ENCODE peak calls at places on chromosomes 3 and 15, in five cellular contexts. One of them, this sample, is unnamed.
A peak's percentile ranks its signal among the peaks of the same experiment; 100 is the strongest.

GRCh38 chr3:89186446-89186845 is 79.0 kb downstream of the EPHA3 start:
- DNase-seq in fibroblast of lung: peak; percentile 58
- DNase-seq in hepatocyte: no peak
- DNase-seq in endothelial cell of umbilical vein: no peak
- DNase-seq in CD4-positive, CD25-positive, alpha-beta regulatory T cell: no peak
- DNase-seq in this sample: no peak

GRCh38 chr3:129481783-129482332 is 41.8 kb downstream of the IFT122 start:
- DNase-seq in fibroblast of lung: peak; percentile 38
- DNase-seq in hepatocyte: no peak
- DNase-seq in endothelial cell of umbilical vein: peak; percentile 17
- DNase-seq in CD4-positive, CD25-positive, alpha-beta regulatory T cell: peak; percentile 27
- DNase-seq in this sample: no peak

GRCh38 chr3:27387625-27388024 is 18.4 kb upstream of the NEK10 start:
- DNase-seq in hepatocyte: no peak
- DNase-seq in fibroblast of lung: peak; percentile 35
- DNase-seq in CD4-positive, CD25-positive, alpha-beta regulatory T cell: no peak
- DNase-seq in endothelial cell of umbilical vein: no peak
- DNase-seq in this sample: no peak

GRCh38 chr3:89954135-89954534 is 846.7 kb downstream of the EPHA3 start:
- DNase-seq in CD4-positive, CD25-positive, alpha-beta regulatory T cell: no peak
- DNase-seq in fibroblast of lung: no peak
- DNase-seq in endothelial cell of umbilical vein: no peak
- DNase-seq in hepatocyte: no peak
- DNase-seq in this sample: no peak

GRCh38 chr3:168989396-168989795 is 674.1 kb downstream of the MECOM start:
- DNase-seq in hepatocyte: no peak
- DNase-seq in CD4-positive, CD25-positive, alpha-beta regulatory T cell: no peak
- DNase-seq in fibroblast of lung: peak; percentile 36
- DNase-seq in endothelial cell of umbilical vein: peak; percentile 30
- DNase-seq in this sample: peak; percentile 2

GRCh38 chr3:11385329-11385728 is 113.1 kb downstream of the ATG7 start:
- DNase-seq in endothelial cell of umbilical vein: peak; percentile 28
- DNase-seq in CD4-positive, CD25-positive, alpha-beta regulatory T cell: no peak
- DNase-seq in hepatocyte: no peak
- DNase-seq in fibroblast of lung: no peak
- DNase-seq in this sample: no peak

GRCh38 chr3:60542981-60543380 is 708.3 kb downstream of the FHIT start:
- DNase-seq in hepatocyte: peak; percentile 36
- DNase-seq in CD4-positive, CD25-positive, alpha-beta regulatory T cell: no peak
- DNase-seq in endothelial cell of umbilical vein: no peak
- DNase-seq in fibroblast of lung: no peak
- DNase-seq in this sample: no peak

GRCh38 chr3:66904816-66905543 is 93.1 kb upstream of the KBTBD8 start:
- DNase-seq in endothelial cell of umbilical vein: no peak
- DNase-seq in CD4-positive, CD25-positive, alpha-beta regulatory T cell: no peak
- DNase-seq in fibroblast of lung: peak; percentile 5
- DNase-seq in hepatocyte: peak; percentile 21
- DNase-seq in this sample: no peak

GRCh38 chr15:50251638-50252182 is 13.8 kb downstream of the HDC start:
- DNase-seq in CD4-positive, CD25-positive, alpha-beta regulatory T cell: no peak
- DNase-seq in fibroblast of lung: no peak
- DNase-seq in endothelial cell of umbilical vein: no peak
- DNase-seq in hepatocyte: no peak
- DNase-seq in this sample: no peak

GRCh38 chr3:160225181-160226025 is at the start of gene C3orf80:
- DNase-seq in endothelial cell of umbilical vein: peak; percentile 57
- DNase-seq in CD4-positive, CD25-positive, alpha-beta regulatory T cell: peak; percentile 3
- DNase-seq in hepatocyte: peak; percentile 69
- DNase-seq in fibroblast of lung: peak; percentile 21
- DNase-seq in this sample: peak; percentile 58

GRCh38 chr3:105807146-105807545 is 61.7 kb downstream of the CBLB start:
- DNase-seq in fibroblast of lung: no peak
- DNase-seq in hepatocyte: no peak
- DNase-seq in CD4-positive, CD25-positive, alpha-beta regulatory T cell: no peak
- DNase-seq in endothelial cell of umbilical vein: no peak
- DNase-seq in this sample: no peak

GRCh38 chr3:105807701-105808100 is 61.1 kb downstream of the CBLB start:
- DNase-seq in endothelial cell of umbilical vein: no peak
- DNase-seq in hepatocyte: no peak
- DNase-seq in fibroblast of lung: no peak
- DNase-seq in CD4-positive, CD25-positive, alpha-beta regulatory T cell: no peak
- DNase-seq in this sample: no peak

GRCh38 chr3:105809204-105809893 is 59.5 kb downstream of the CBLB start:
- DNase-seq in hepatocyte: no peak
- DNase-seq in CD4-positive, CD25-positive, alpha-beta regulatory T cell: no peak
- DNase-seq in fibroblast of lung: no peak
- DNase-seq in endothelial cell of umbilical vein: peak; percentile 40
- DNase-seq in this sample: no peak

GRCh38 chr3:105805402-105805801 is 63.4 kb downstream of the CBLB start:
- DNase-seq in endothelial cell of umbilical vein: no peak
- DNase-seq in fibroblast of lung: no peak
- DNase-seq in CD4-positive, CD25-positive, alpha-beta regulatory T cell: no peak
- DNase-seq in hepatocyte: no peak
- DNase-seq in this sample: peak; percentile 19

DNA sequence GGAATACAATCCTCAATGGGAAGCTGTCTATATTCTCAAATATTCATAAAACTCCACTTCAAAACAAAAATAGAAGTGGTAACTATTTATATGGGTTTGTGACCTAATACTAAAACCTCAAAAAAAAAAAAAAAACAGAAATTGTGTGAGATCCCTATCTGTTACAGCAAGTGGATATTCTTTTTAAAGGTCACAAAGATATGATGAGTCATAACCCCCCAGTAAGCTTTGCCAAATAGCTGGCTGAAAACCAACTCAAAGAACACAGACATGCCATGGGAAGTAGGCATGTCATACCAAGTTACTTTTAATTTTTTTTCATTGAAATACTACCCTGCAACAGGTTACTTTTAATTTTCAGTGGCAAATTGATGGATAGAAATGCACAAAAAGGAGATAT is 62.5 kb downstream of the CBLB start:
- DNase-seq in fibroblast of lung: peak; percentile 61
- DNase-seq in CD4-positive, CD25-positive, alpha-beta regulatory T cell: peak; percentile 10
- DNase-seq in endothelial cell of umbilical vein: peak; percentile 66
- DNase-seq in hepatocyte: no peak
- DNase-seq in this sample: peak; percentile 6
- H3K4me3 ChIP-seq in fibroblast of lung: no peak overlapping the region
- H3K4me3 ChIP-seq in CD4-positive, CD25-positive, alpha-beta regulatory T cell: peak overlapping the region; percentile 34
- H3K4me3 ChIP-seq in endothelial cell of umbilical vein: no peak overlapping the region
- H3K4me3 ChIP-seq in hepatocyte: no peak overlapping the region
- H3K4me3 ChIP-seq in this sample: no peak overlapping the region

GRCh38 chr3:106083207-106083606 is 214.4 kb upstream of the CBLB start:
- DNase-seq in fibroblast of lung: peak; percentile 48
- DNase-seq in CD4-positive, CD25-positive, alpha-beta regulatory T cell: no peak
- DNase-seq in hepatocyte: no peak
- DNase-seq in endothelial cell of umbilical vein: no peak
- DNase-seq in this sample: no peak

GRCh38 chr3:106083854-106084253 is 215.0 kb upstream of the CBLB start:
- DNase-seq in CD4-positive, CD25-positive, alpha-beta regulatory T cell: no peak
- DNase-seq in hepatocyte: no peak
- DNase-seq in fibroblast of lung: no peak
- DNase-seq in endothelial cell of umbilical vein: no peak
- DNase-seq in this sample: no peak

DNA sequence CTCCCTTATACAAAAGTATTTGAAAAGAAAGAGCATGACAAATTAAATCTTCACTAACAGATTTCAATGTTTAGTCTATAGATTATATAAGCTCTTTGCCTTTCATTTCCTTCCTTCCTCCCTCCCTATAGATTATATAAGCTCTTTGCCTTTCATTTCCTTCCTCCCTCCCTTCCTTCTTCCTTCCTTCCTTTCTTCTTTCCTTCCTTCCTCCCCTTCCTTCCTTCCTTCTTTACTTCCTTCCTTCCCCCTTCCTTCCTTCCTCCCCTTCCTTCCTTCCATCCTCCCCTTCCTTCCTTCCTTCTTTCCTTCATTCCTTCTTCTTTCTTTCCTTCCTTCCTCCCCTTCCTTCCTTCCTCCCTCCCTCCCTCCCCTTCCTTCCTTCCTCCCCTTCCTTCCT is 209.8 kb upstream of the CBLB start:
- DNase-seq in CD4-positive, CD25-positive, alpha-beta regulatory T cell: no peak
- DNase-seq in fibroblast of lung: no peak
- DNase-seq in hepatocyte: no peak
- DNase-seq in endothelial cell of umbilical vein: no peak
- DNase-seq in this sample: no peak
- H3K27me3 ChIP-seq in CD4-positive, CD25-positive, alpha-beta regulatory T cell: no peaks in the 10 kb centered on the region
- H3K27me3 ChIP-seq in fibroblast of lung: no peaks in the 10 kb centered on the region
- H3K27me3 ChIP-seq in hepatocyte: no peaks in the 10 kb centered on the region
- H3K27me3 ChIP-seq in endothelial cell of umbilical vein: no peaks in the 10 kb centered on the region
- H3K27me3 ChIP-seq in this sample: no peaks in the 10 kb centered on the region

GRCh38 chr15:73583568-73583967 is 49.6 kb downstream of the NPTN start:
- DNase-seq in hepatocyte: no peak
- DNase-seq in fibroblast of lung: no peak
- DNase-seq in endothelial cell of umbilical vein: no peak
- DNase-seq in CD4-positive, CD25-positive, alpha-beta regulatory T cell: no peak
- DNase-seq in this sample: no peak
- H3K36me3 ChIP-seq in hepatocyte: peaks cover 4% of the 10 kb centered on the region
- H3K36me3 ChIP-seq in fibroblast of lung: peaks cover 5% of the 10 kb centered on the region
- H3K36me3 ChIP-seq in endothelial cell of umbilical vein: peaks cover 22% of the 10 kb centered on the region
- H3K36me3 ChIP-seq in CD4-positive, CD25-positive, alpha-beta regulatory T cell: peaks cover 69% of the 10 kb centered on the region
- H3K36me3 ChIP-seq in this sample: peaks cover 56% of the 10 kb centered on the region

GRCh38 chr15:78432664-78433063 is 5.4 kb upstream of the IREB2 start:
- DNase-seq in fibroblast of lung: no peak
- DNase-seq in CD4-positive, CD25-positive, alpha-beta regulatory T cell: no peak
- DNase-seq in hepatocyte: no peak
- DNase-seq in endothelial cell of umbilical vein: no peak
- DNase-seq in this sample: no peak
- H3K4me3 ChIP-seq in fibroblast of lung: no peak overlapping the region
- H3K4me3 ChIP-seq in CD4-positive, CD25-positive, alpha-beta regulatory T cell: no peak overlapping the region
- H3K4me3 ChIP-seq in hepatocyte: no peak overlapping the region
- H3K4me3 ChIP-seq in endothelial cell of umbilical vein: no peak overlapping the region
- H3K4me3 ChIP-seq in this sample: no peak overlapping the region

DNA sequence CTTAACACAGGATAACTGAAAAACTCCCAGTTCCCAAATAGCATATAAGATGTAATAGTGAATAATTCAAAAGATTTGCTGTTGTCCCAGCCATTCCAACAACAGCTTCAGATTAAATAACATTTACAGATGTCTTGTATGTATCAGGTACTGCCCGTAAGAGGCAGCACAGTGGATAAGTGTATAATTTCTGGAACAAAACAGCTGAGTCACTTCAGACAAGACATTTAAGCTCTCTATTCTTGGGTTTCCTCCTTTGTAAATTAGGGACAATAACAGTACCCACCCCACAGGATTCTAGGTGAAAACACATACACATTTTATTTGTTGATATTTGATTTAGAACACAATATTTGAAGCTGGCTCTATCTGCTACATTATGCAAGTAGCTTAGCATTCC is 2.6 kb upstream of the WWTR1 start:
- DNase-seq in hepatocyte: no peak
- DNase-seq in fibroblast of lung: no peak
- DNase-seq in endothelial cell of umbilical vein: peak; percentile 39
- DNase-seq in CD4-positive, CD25-positive, alpha-beta regulatory T cell: no peak
- DNase-seq in this sample: no peak
- H3K27me3 ChIP-seq in hepatocyte: no peaks in the 10 kb centered on the region
- H3K27me3 ChIP-seq in fibroblast of lung: no peaks in the 10 kb centered on the region
- H3K27me3 ChIP-seq in endothelial cell of umbilical vein: no peaks in the 10 kb centered on the region
- H3K27me3 ChIP-seq in CD4-positive, CD25-positive, alpha-beta regulatory T cell: peaks cover 10% of the 10 kb centered on the region
- H3K27me3 ChIP-seq in this sample: no peaks in the 10 kb centered on the region

DNA sequence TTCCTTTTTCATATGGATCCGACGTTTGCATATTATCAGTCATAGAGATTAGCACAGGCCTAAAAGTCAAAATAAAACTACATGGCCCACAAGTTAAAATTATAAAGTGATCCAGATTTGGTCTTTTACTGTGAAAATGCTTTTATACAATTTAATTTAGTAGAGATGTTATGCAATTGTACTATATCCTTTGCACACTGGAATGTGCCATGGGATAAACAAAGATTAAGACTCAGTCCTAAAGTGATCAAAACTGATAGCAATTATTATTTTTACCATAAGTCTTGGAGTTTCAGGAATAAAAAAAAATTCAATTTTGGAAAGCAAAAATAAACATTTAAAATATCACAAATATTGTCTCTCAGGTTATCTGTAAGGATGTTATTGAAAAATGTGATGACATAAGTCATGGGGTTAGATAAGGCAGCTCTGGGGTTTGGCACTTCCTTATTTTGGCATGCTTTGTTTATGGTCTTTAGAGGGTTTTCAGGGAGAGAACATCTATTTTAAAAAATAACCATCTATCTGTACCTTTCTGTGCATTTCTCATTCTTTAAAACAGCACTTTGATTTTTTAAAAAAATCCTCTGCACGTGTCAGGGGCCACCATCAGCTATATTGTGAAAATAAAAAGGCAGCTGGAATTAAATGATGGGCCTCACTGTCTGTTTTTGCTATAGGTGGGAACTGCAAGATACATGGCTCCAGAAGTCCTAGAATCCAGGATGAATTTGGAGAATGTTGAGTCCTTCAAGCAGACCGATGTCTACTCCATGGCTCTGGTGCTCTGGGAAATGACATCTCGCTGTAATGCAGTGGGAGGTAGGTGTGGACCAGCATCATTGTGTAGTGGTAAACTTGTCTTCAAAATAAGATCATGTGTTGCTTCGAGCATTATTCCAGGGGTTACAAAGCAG is 67.3 kb downstream of the TGFBR2 start:
- DNase-seq in hepatocyte: no peak
- DNase-seq in CD4-positive, CD25-positive, alpha-beta regulatory T cell: no peak
- DNase-seq in endothelial cell of umbilical vein: no peak
- DNase-seq in fibroblast of lung: no peak
- DNase-seq in this sample: no peak
- H3K36me3 ChIP-seq in hepatocyte: no peaks in the 10 kb centered on the region
- H3K36me3 ChIP-seq in CD4-positive, CD25-positive, alpha-beta regulatory T cell: peaks cover 90% of the 10 kb centered on the region
- H3K36me3 ChIP-seq in endothelial cell of umbilical vein: peaks cover 34% of the 10 kb centered on the region
- H3K36me3 ChIP-seq in fibroblast of lung: peaks cover 10% of the 10 kb centered on the region
- H3K36me3 ChIP-seq in this sample: peaks cover 3% of the 10 kb centered on the region

GRCh38 chr3:49427581-49427980 is 1.5 kb downstream of the NICN1 start:
- DNase-seq in fibroblast of lung: no peak
- DNase-seq in hepatocyte: no peak
- DNase-seq in CD4-positive, CD25-positive, alpha-beta regulatory T cell: no peak
- DNase-seq in endothelial cell of umbilical vein: no peak
- DNase-seq in this sample: no peak

GRCh38 chr3:49424816-49425215 is 2.5 kb upstream of the AMT start:
- DNase-seq in endothelial cell of umbilical vein: no peak
- DNase-seq in CD4-positive, CD25-positive, alpha-beta regulatory T cell: no peak
- DNase-seq in hepatocyte: no peak
- DNase-seq in fibroblast of lung: no peak
- DNase-seq in this sample: no peak

GRCh38 chr3:49417516-49418120 is 4.7 kb downstream of the AMT start:
- DNase-seq in fibroblast of lung: no peak
- DNase-seq in hepatocyte: no peak
- DNase-seq in endothelial cell of umbilical vein: no peak
- DNase-seq in CD4-positive, CD25-positive, alpha-beta regulatory T cell: no peak
- DNase-seq in this sample: no peak

GRCh38 chr3:49421890-49422378 is 339 bp downstream of the AMT start:
- DNase-seq in endothelial cell of umbilical vein: no peak
- DNase-seq in hepatocyte: no peak
- DNase-seq in fibroblast of lung: no peak
- DNase-seq in CD4-positive, CD25-positive, alpha-beta regulatory T cell: no peak
- DNase-seq in this sample: no peak

GRCh38 chr3:49422379-49423248 is at the start of gene AMT:
- DNase-seq in endothelial cell of umbilical vein: no peak
- DNase-seq in fibroblast of lung: no peak
- DNase-seq in hepatocyte: peak; percentile 74
- DNase-seq in CD4-positive, CD25-positive, alpha-beta regulatory T cell: no peak
- DNase-seq in this sample: no peak
- H3K4me3 ChIP-seq in endothelial cell of umbilical vein: no peak within 1 kb of the TSS
- H3K4me3 ChIP-seq in fibroblast of lung: peak within 1 kb of the TSS; percentile 3
- H3K4me3 ChIP-seq in hepatocyte: peak within 1 kb of the TSS; percentile 34
- H3K4me3 ChIP-seq in CD4-positive, CD25-positive, alpha-beta regulatory T cell: no peak within 1 kb of the TSS
- H3K4me3 ChIP-seq in this sample: no peak within 1 kb of the TSS